ENCODE peak calls at places on chromosome 10, in seven cellular contexts. One of them, this sample, is unnamed.
A peak's percentile ranks its signal among the peaks of the same experiment; 100 is the strongest.

GRCh38 chr10:6299234-6299633 is 96.5 kb downstream of the PFKFB3 start:
- DNase-seq in lung microvascular endothelial cell: no peak
- DNase-seq in KBM-7: no peak
- DNase-seq in nucleus accumbens: no peak
- DNase-seq in upper lobe of right lung: no peak
- DNase-seq in thyroid gland: no peak
- DNase-seq in mesothelial cell of epicardium: no peak
- DNase-seq in this sample: no peak

GRCh38 chr10:96719205-96719604 is 1.1 kb downstream of the PIK3AP1 start:
- DNase-seq in lung microvascular endothelial cell: no peak
- DNase-seq in KBM-7: no peak
- DNase-seq in nucleus accumbens: no peak
- DNase-seq in upper lobe of right lung: no peak
- DNase-seq in thyroid gland: no peak
- DNase-seq in mesothelial cell of epicardium: no peak
- DNase-seq in this sample: no peak

GRCh38 chr10:100912609-100913469 is at the start of gene SLF2:
- DNase-seq in lung microvascular endothelial cell: peak; percentile 99
- DNase-seq in KBM-7: peak; percentile 98
- DNase-seq in nucleus accumbens: peak; percentile 98
- DNase-seq in upper lobe of right lung: peak; percentile 98
- DNase-seq in thyroid gland: peak; percentile 99
- DNase-seq in mesothelial cell of epicardium: peak; percentile 89
- DNase-seq in this sample: peak; percentile 95

GRCh38 chr10:132336064-132336746 is 4.2 kb downstream of the LRRC27 start:
- DNase-seq in lung microvascular endothelial cell: no peak
- DNase-seq in KBM-7: no peak
- DNase-seq in nucleus accumbens: no peak
- DNase-seq in upper lobe of right lung: no peak
- DNase-seq in thyroid gland: no peak
- DNase-seq in mesothelial cell of epicardium: no peak
- DNase-seq in this sample: no peak

GRCh38 chr10:3820255-3820654 is 35.2 kb upstream of the KLF6 start:
- DNase-seq in lung microvascular endothelial cell: no peak
- DNase-seq in KBM-7: no peak
- DNase-seq in nucleus accumbens: no peak
- DNase-seq in upper lobe of right lung: no peak
- DNase-seq in thyroid gland: no peak
- DNase-seq in mesothelial cell of epicardium: no peak
- DNase-seq in this sample: no peak

GRCh38 chr10:127977368-127978009 is 70.6 kb downstream of the PTPRE start:
- DNase-seq in lung microvascular endothelial cell: peak; percentile 89
- DNase-seq in KBM-7: no peak
- DNase-seq in nucleus accumbens: peak; percentile 55
- DNase-seq in upper lobe of right lung: peak; percentile 80
- DNase-seq in thyroid gland: peak; percentile 16
- DNase-seq in mesothelial cell of epicardium: no peak
- DNase-seq in this sample: peak; percentile 16

GRCh38 chr10:131585761-131586160 is 274.2 kb upstream of the TCERG1L start:
- DNase-seq in lung microvascular endothelial cell: no peak
- DNase-seq in KBM-7: no peak
- DNase-seq in nucleus accumbens: no peak
- DNase-seq in upper lobe of right lung: no peak
- DNase-seq in thyroid gland: no peak
- DNase-seq in mesothelial cell of epicardium: no peak
- DNase-seq in this sample: no peak

GRCh38 chr10:68296833-68297232 is 35.0 kb upstream of the HNRNPH3 start:
- DNase-seq in lung microvascular endothelial cell: no peak
- DNase-seq in KBM-7: no peak
- DNase-seq in nucleus accumbens: no peak
- DNase-seq in upper lobe of right lung: no peak
- DNase-seq in thyroid gland: no peak
- DNase-seq in mesothelial cell of epicardium: no peak
- DNase-seq in this sample: peak; percentile 49

GRCh38 chr10:87670591-87670990 is 10.9 kb downstream of the PAPSS2 start:
- DNase-seq in lung microvascular endothelial cell: no peak
- DNase-seq in KBM-7: no peak
- DNase-seq in nucleus accumbens: no peak
- DNase-seq in upper lobe of right lung: no peak
- DNase-seq in thyroid gland: no peak
- DNase-seq in mesothelial cell of epicardium: no peak
- DNase-seq in this sample: no peak

GRCh38 chr10:124717911-124718734 is 26.1 kb downstream of the FAM53B start:
- DNase-seq in lung microvascular endothelial cell: no peak
- DNase-seq in KBM-7: peak; percentile 86
- DNase-seq in nucleus accumbens: no peak
- DNase-seq in upper lobe of right lung: peak; percentile 69
- DNase-seq in thyroid gland: peak; percentile 94
- DNase-seq in mesothelial cell of epicardium: no peak
- DNase-seq in this sample: no peak

GRCh38 chr10:102701272-102701671 is 12.9 kb downstream of the ARL3 start:
- DNase-seq in lung microvascular endothelial cell: no peak
- DNase-seq in KBM-7: no peak
- DNase-seq in nucleus accumbens: no peak
- DNase-seq in upper lobe of right lung: no peak
- DNase-seq in thyroid gland: no peak
- DNase-seq in mesothelial cell of epicardium: no peak
- DNase-seq in this sample: no peak

GRCh38 chr10:97355571-97355975 is 21.0 kb upstream of the FRAT2 start:
- DNase-seq in lung microvascular endothelial cell: peak; percentile 83
- DNase-seq in KBM-7: peak; percentile 40
- DNase-seq in nucleus accumbens: no peak
- DNase-seq in upper lobe of right lung: no peak
- DNase-seq in thyroid gland: peak; percentile 24
- DNase-seq in mesothelial cell of epicardium: no peak
- DNase-seq in this sample: no peak

GRCh38 chr10:119337796-119338432 is 130.5 kb downstream of the GRK5 start:
- DNase-seq in lung microvascular endothelial cell: peak; percentile 35
- DNase-seq in KBM-7: no peak
- DNase-seq in nucleus accumbens: no peak
- DNase-seq in upper lobe of right lung: no peak
- DNase-seq in thyroid gland: no peak
- DNase-seq in mesothelial cell of epicardium: no peak
- DNase-seq in this sample: no peak

GRCh38 chr10:24331457-24331856 is 122.5 kb downstream of the KIAA1217 start:
- DNase-seq in lung microvascular endothelial cell: peak; percentile 18
- DNase-seq in KBM-7: no peak
- DNase-seq in nucleus accumbens: no peak
- DNase-seq in upper lobe of right lung: no peak
- DNase-seq in thyroid gland: peak; percentile 90
- DNase-seq in mesothelial cell of epicardium: no peak
- DNase-seq in this sample: no peak

GRCh38 chr10:24382979-24383663 is 174.2 kb downstream of the KIAA1217 start:
- DNase-seq in lung microvascular endothelial cell: no peak
- DNase-seq in KBM-7: no peak
- DNase-seq in nucleus accumbens: no peak
- DNase-seq in upper lobe of right lung: no peak
- DNase-seq in thyroid gland: no peak
- DNase-seq in mesothelial cell of epicardium: peak; percentile 23
- DNase-seq in this sample: no peak

GRCh38 chr10:121683803-121684202 is 85.6 kb upstream of the FGFR2 start:
- DNase-seq in lung microvascular endothelial cell: no peak
- DNase-seq in KBM-7: no peak
- DNase-seq in nucleus accumbens: no peak
- DNase-seq in upper lobe of right lung: no peak
- DNase-seq in thyroid gland: no peak
- DNase-seq in mesothelial cell of epicardium: no peak
- DNase-seq in this sample: no peak

GRCh38 chr10:75400769-75401568 is 595 bp downstream of the ZNF503 start:
- DNase-seq in lung microvascular endothelial cell: peak; percentile 46
- DNase-seq in KBM-7: no peak
- DNase-seq in nucleus accumbens: no peak
- DNase-seq in upper lobe of right lung: peak; percentile 83
- DNase-seq in thyroid gland: peak; percentile 67
- DNase-seq in mesothelial cell of epicardium: peak; percentile 47
- DNase-seq in this sample: no peak

GRCh38 chr10:132506711-132507466 is 30.7 kb upstream of the INPP5A start:
- DNase-seq in lung microvascular endothelial cell: no peak
- DNase-seq in KBM-7: no peak
- DNase-seq in nucleus accumbens: no peak
- DNase-seq in upper lobe of right lung: no peak
- DNase-seq in thyroid gland: peak; percentile 78
- DNase-seq in mesothelial cell of epicardium: no peak
- DNase-seq in this sample: peak; percentile 83

GRCh38 chr10:61731638-61732037 is 68.9 kb downstream of the CABCOCO1 start:
- DNase-seq in lung microvascular endothelial cell: no peak
- DNase-seq in KBM-7: no peak
- DNase-seq in nucleus accumbens: no peak
- DNase-seq in upper lobe of right lung: no peak
- DNase-seq in thyroid gland: no peak
- DNase-seq in mesothelial cell of epicardium: no peak
- DNase-seq in this sample: no peak

GRCh38 chr10:110327262-110327914 is 22.7 kb upstream of the SMNDC1 start:
- DNase-seq in lung microvascular endothelial cell: no peak
- DNase-seq in KBM-7: no peak
- DNase-seq in nucleus accumbens: no peak
- DNase-seq in upper lobe of right lung: no peak
- DNase-seq in thyroid gland: no peak
- DNase-seq in mesothelial cell of epicardium: no peak
- DNase-seq in this sample: no peak

GRCh38 chr10:73887038-73888015 is 13.0 kb upstream of the CAMK2G start:
- DNase-seq in lung microvascular endothelial cell: no peak
- DNase-seq in KBM-7: no peak
- DNase-seq in nucleus accumbens: peak; percentile 48
- DNase-seq in upper lobe of right lung: peak; percentile 83
- DNase-seq in thyroid gland: peak; percentile 91
- DNase-seq in mesothelial cell of epicardium: no peak
- DNase-seq in this sample: peak; percentile 86

GRCh38 chr10:76881477-76882220 is 756.0 kb downstream of the KCNMA1 start:
- DNase-seq in lung microvascular endothelial cell: no peak
- DNase-seq in KBM-7: no peak
- DNase-seq in nucleus accumbens: no peak
- DNase-seq in upper lobe of right lung: no peak
- DNase-seq in thyroid gland: no peak
- DNase-seq in mesothelial cell of epicardium: no peak
- DNase-seq in this sample: no peak

GRCh38 chr10:78214931-78215330 is 181.3 kb downstream of the RPS24 start:
- DNase-seq in lung microvascular endothelial cell: no peak
- DNase-seq in KBM-7: no peak
- DNase-seq in nucleus accumbens: no peak
- DNase-seq in upper lobe of right lung: no peak
- DNase-seq in thyroid gland: no peak
- DNase-seq in mesothelial cell of epicardium: no peak
- DNase-seq in this sample: no peak

GRCh38 chr10:44982496-44982895 is 3.9 kb upstream of the DEPP1 start:
- DNase-seq in lung microvascular endothelial cell: no peak
- DNase-seq in KBM-7: no peak
- DNase-seq in nucleus accumbens: no peak
- DNase-seq in upper lobe of right lung: no peak
- DNase-seq in thyroid gland: no peak
- DNase-seq in mesothelial cell of epicardium: no peak
- DNase-seq in this sample: no peak

GRCh38 chr10:80191589-80192270 is 13.6 kb downstream of the ANXA11 start:
- DNase-seq in lung microvascular endothelial cell: no peak
- DNase-seq in KBM-7: no peak
- DNase-seq in nucleus accumbens: no peak
- DNase-seq in upper lobe of right lung: no peak
- DNase-seq in thyroid gland: no peak
- DNase-seq in mesothelial cell of epicardium: no peak
- DNase-seq in this sample: no peak

GRCh38 chr10:25797888-25798429 is 136.1 kb upstream of the MYO3A start:
- DNase-seq in lung microvascular endothelial cell: no peak
- DNase-seq in KBM-7: no peak
- DNase-seq in nucleus accumbens: no peak
- DNase-seq in upper lobe of right lung: no peak
- DNase-seq in thyroid gland: no peak
- DNase-seq in mesothelial cell of epicardium: no peak
- DNase-seq in this sample: no peak

GRCh38 chr10:16967866-16968721 is 150.9 kb upstream of the RSU1 start:
- DNase-seq in lung microvascular endothelial cell: peak; percentile 87
- DNase-seq in KBM-7: no peak
- DNase-seq in nucleus accumbens: no peak
- DNase-seq in upper lobe of right lung: no peak
- DNase-seq in thyroid gland: no peak
- DNase-seq in mesothelial cell of epicardium: no peak
- DNase-seq in this sample: no peak

GRCh38 chr10:101694056-101694673 is 805 bp downstream of the FBXW4 start:
- DNase-seq in lung microvascular endothelial cell: peak; percentile 60
- DNase-seq in KBM-7: peak; percentile 76
- DNase-seq in nucleus accumbens: peak; percentile 45
- DNase-seq in upper lobe of right lung: peak; percentile 88
- DNase-seq in thyroid gland: peak; percentile 60
- DNase-seq in mesothelial cell of epicardium: peak; percentile 37
- DNase-seq in this sample: peak; percentile 18

GRCh38 chr10:43252166-43252784 is 14.6 kb downstream of the RASGEF1A start:
- DNase-seq in lung microvascular endothelial cell: no peak
- DNase-seq in KBM-7: no peak
- DNase-seq in nucleus accumbens: no peak
- DNase-seq in upper lobe of right lung: peak; percentile 47
- DNase-seq in thyroid gland: no peak
- DNase-seq in mesothelial cell of epicardium: no peak
- DNase-seq in this sample: no peak

GRCh38 chr10:79320785-79321493 is 26.3 kb upstream of the PPIF start:
- DNase-seq in lung microvascular endothelial cell: no peak
- DNase-seq in KBM-7: no peak
- DNase-seq in nucleus accumbens: no peak
- DNase-seq in upper lobe of right lung: no peak
- DNase-seq in thyroid gland: no peak
- DNase-seq in mesothelial cell of epicardium: no peak
- DNase-seq in this sample: peak; percentile 50

GRCh38 chr10:127976701-127977367 is 69.9 kb downstream of the PTPRE start:
- DNase-seq in lung microvascular endothelial cell: peak; percentile 27
- DNase-seq in KBM-7: no peak
- DNase-seq in nucleus accumbens: no peak
- DNase-seq in upper lobe of right lung: no peak
- DNase-seq in thyroid gland: no peak
- DNase-seq in mesothelial cell of epicardium: no peak
- DNase-seq in this sample: no peak

GRCh38 chr10:27192284-27192683 is 37.1 kb downstream of the MASTL start:
- DNase-seq in lung microvascular endothelial cell: peak; percentile 69
- DNase-seq in KBM-7: no peak
- DNase-seq in nucleus accumbens: peak; percentile 1
- DNase-seq in upper lobe of right lung: no peak
- DNase-seq in thyroid gland: no peak
- DNase-seq in mesothelial cell of epicardium: no peak
- DNase-seq in this sample: peak; percentile 51

This sample was measured in AG09319.